ENCODE peak calls at places on chromosomes 4 and X, in eight cellular contexts. D is AML-193; O is activated T-helper 1 cell treated with Interleukin-2 at 50 U/mL for 16 hours; G is NCI-H2029; S is bronchial epithelial cell; B is ureter; L is naive thymus-derived CD4-positive, alpha-beta T cell; N is H1. H is an unnamed sample.

GRCh38 chrX:124373348-124373747 is 27.0 kb downstream of the SH2D1A start:
- DNase-seq in N (no peak), L (no peak), G (no peak), O (no peak), B (no peak), S (peak; percentile 12), D (no peak), H (no peak)

GRCh38 chr4:114464873-114465272 is 133.7 kb upstream of the UGT8 start:
- DNase-seq in G (no peak), D (no peak), B (no peak), O (no peak), L (no peak), N (no peak), S (no peak), H (no peak)

GRCh38 chr4:29213020-29213419 is 1507.1 kb upstream of the PCDH7 start:
- DNase-seq in B (no peak), S (no peak), L (no peak), D (no peak), G (no peak), N (no peak), O (no peak), H (no peak)

GRCh38 chr4:139279723-139280620 is at the start of gene MGARP:
- DNase-seq in O (no peak), N (peak; percentile 88), B (no peak), D (no peak), S (no peak), G (no peak), L (no peak), H (no peak)

GRCh38 chr4:48329976-48330375 is 11.4 kb upstream of the SLAIN2 start:
- DNase-seq in S (peak; percentile 90), N (no peak), D (no peak), G (no peak), O (no peak), B (no peak), L (no peak), H (no peak)

GRCh38 chr4:40564815-40565505 is 64.7 kb downstream of the RBM47 start:
- DNase-seq in D (no peak), S (no peak), G (peak; percentile 25), O (no peak), L (no peak), N (no peak), B (no peak), H (no peak)

GRCh38 chr4:6071191-6071958 is 53.1 kb upstream of the C4orf50 start:
- DNase-seq in D (no peak), S (no peak), B (no peak), N (peak; percentile 53), O (no peak), L (no peak), G (no peak), H (no peak)

GRCh38 chr4:169345207-169345788 is 74.5 kb upstream of the SH3RF1 start:
- DNase-seq in N (no peak), S (peak; percentile 86), D (no peak), O (no peak), G (no peak), L (no peak), B (no peak), H (no peak)

GRCh38 chr4:86586160-86586572 is 7.9 kb upstream of the PTPN13 start:
- DNase-seq in N (no peak), S (peak; percentile 97), D (no peak), L (no peak), B (no peak), O (no peak), G (no peak), H (no peak)

GRCh38 chr4:93897559-93897958 is 69.0 kb downstream of the ATOH1 start:
- DNase-seq in D (peak; percentile 26), S (peak; percentile 33), G (no peak), O (no peak), N (no peak), L (no peak), B (no peak), H (peak; percentile 33)

GRCh38 chr4:55030606-55031005 is 94.8 kb downstream of the KDR start:
- DNase-seq in B (no peak), O (no peak), S (peak; percentile 49), D (no peak), G (no peak), N (no peak), L (no peak), H (no peak)

GRCh38 chrX:153349952-153350351 is 16.0 kb downstream of the ZNF275 start:
- DNase-seq in L (no peak), G (no peak), B (no peak), N (no peak), O (no peak), S (no peak), D (no peak), H (no peak)

GRCh38 chrX:19680580-19680979 is 165.3 kb upstream of the MAP3K15 start:
- DNase-seq in N (no peak), B (no peak), D (no peak), G (no peak), L (no peak), S (no peak), O (no peak), H (no peak)

GRCh38 chrX:56786889-56787733 is 58.1 kb downstream of the NBDY start:
- DNase-seq in O (no peak), G (no peak), D (no peak), N (no peak), S (no peak), L (no peak), B (no peak), H (no peak)

GRCh38 chr4:133316874-133317273 is 167.8 kb downstream of the PCDH10 start:
- DNase-seq in N (no peak), L (no peak), B (no peak), O (no peak), S (no peak), G (no peak), D (no peak), H (no peak)

GRCh38 chrX:119693996-119694451 is 1.1 kb upstream of the SEPTIN6 start:
- DNase-seq in D (no peak), O (no peak), S (no peak), G (no peak), B (no peak), N (peak; percentile 53), L (no peak), H (no peak)

GRCh38 chr4:77538144-77538543 is 67.5 kb upstream of the CXCL13 start:
- DNase-seq in D (no peak), G (peak; percentile 45), L (no peak), S (peak; percentile 98), N (no peak), O (no peak), B (no peak), H (no peak)

GRCh38 chrX:23779025-23779424 is 3.9 kb upstream of the SAT1 start:
- DNase-seq in D (no peak), N (no peak), L (no peak), O (no peak), B (no peak), G (no peak), S (peak; percentile 91), H (no peak)

GRCh38 chr4:26174033-26174432 is 146.8 kb upstream of the RBPJ start:
- DNase-seq in B (no peak), L (no peak), G (no peak), S (no peak), O (no peak), N (no peak), D (no peak), H (no peak)

GRCh38 chr4:165505991-165506779 is 127.4 kb downstream of the CPE start:
- DNase-seq in L (no peak), G (no peak), D (no peak), B (no peak), S (peak; percentile 83), N (no peak), O (no peak), H (no peak)

GRCh38 chr4:177557416-177557815 is 115.2 kb upstream of the AGA start:
- DNase-seq in L (no peak), N (no peak), O (no peak), S (no peak), G (no peak), B (no peak), D (no peak), H (no peak)

GRCh38 chrX:44705817-44706551 is 137.8 kb upstream of the DUSP21 start:
- DNase-seq in N (no peak), O (no peak), D (no peak), L (no peak), B (no peak), G (no peak), S (no peak), H (no peak)

GRCh38 chr4:102572452-102572851 is 71.3 kb downstream of the NFKB1 start:
- DNase-seq in L (no peak), S (no peak), G (no peak), O (no peak), B (no peak), N (no peak), D (no peak), H (no peak)

GRCh38 chrX:109350621-109351020 is 131.3 kb downstream of the GUCY2F start:
- DNase-seq in N (no peak), B (no peak), D (no peak), L (no peak), O (no peak), G (no peak), S (no peak), H (no peak)

GRCh38 chr4:148067307-148067916 is 335.5 kb downstream of the ARHGAP10 start:
- DNase-seq in N (peak; percentile 38), L (no peak), O (no peak), S (no peak), G (no peak), B (no peak), D (no peak), H (no peak)

GRCh38 chrX:1657367-1658082 is 42.7 kb downstream of the ASMT start:
- DNase-seq in S (peak; percentile 41), N (no peak), B (no peak), L (peak; percentile 68), D (peak; percentile 28), O (peak; percentile 18), G (no peak), H (peak; percentile 70)

GRCh38 chr4:45453258-45453841 is 670.5 kb downstream of the GABRG1 start:
- DNase-seq in G (no peak), L (no peak), D (peak; percentile 36), N (no peak), S (peak; percentile 25), B (no peak), O (no peak), H (peak; percentile 43)

GRCh38 chrX:17046478-17047097 is 100.1 kb downstream of the REPS2 start:
- DNase-seq in O (no peak), L (peak; percentile 15), B (peak; percentile 61), G (peak; percentile 61), S (peak; percentile 52), N (peak; percentile 53), D (peak; percentile 57), H (peak; percentile 32)

GRCh38 chr4:128385683-128386304 is 98.2 kb upstream of the PGRMC2 start:
- DNase-seq in G (peak; percentile 43), B (no peak), O (no peak), L (no peak), S (peak; percentile 91), N (no peak), D (no peak), H (no peak)

GRCh38 chrX:119516157-119516702 is 48.0 kb downstream of the SLC25A5 start:
- DNase-seq in N (peak; percentile 43), G (no peak), D (peak; percentile 62), L (peak; percentile 54), B (no peak), S (peak; percentile 44), O (no peak), H (no peak)

GRCh38 chr4:83009529-83009928 is 1.1 kb downstream of the LIN54 start:
- DNase-seq in S (peak; percentile 6), L (no peak), G (no peak), N (no peak), D (peak; percentile 26), B (no peak), O (no peak), H (no peak)

GRCh38 chr4:86592553-86593249 is 1.4 kb upstream of the PTPN13 start:
- DNase-seq in N (no peak), L (no peak), O (no peak), G (no peak), B (no peak), D (no peak), S (peak; percentile 76), H (no peak)

GRCh38 chr4:168677063-168677462 is 180.2 kb downstream of the PALLD start:
- DNase-seq in G (peak; percentile 90), O (no peak), S (no peak), B (no peak), N (no peak), L (no peak), D (no peak), H (no peak)

GRCh38 chrX:131675596-131676194 is 131.8 kb downstream of the OR13H1 start:
- DNase-seq in B (no peak), D (peak; percentile 14), G (no peak), L (no peak), S (peak; percentile 3), N (no peak), O (no peak), H (no peak)

H was measured in KG1.